ENCODE peak calls at places on chromosomes 13 and 19, in six cellular contexts. B is GM04504, P is ecto neural progenitor cell, C is nucleus accumbens, I is HS-27A, G is psoas muscle. X is an unnamed sample.

GRCh38 chr13:32126756-32127155 is 95.2 kb downstream of the FRY start:
- DNase-seq in C (no peak), P (no peak), G (no peak), I (no peak), B (no peak), X (no peak)

GRCh38 chr19:8209965-8210659 is 942 bp downstream of the CERS4 start:
- DNase-seq in G (no peak), B (no peak), C (no peak), P (peak; percentile 74), I (no peak), X (no peak)

GRCh38 chr19:49161987-49162386 is 4.4 kb downstream of the TRPM4 start:
- DNase-seq in C (no peak), B (no peak), G (no peak), I (no peak), P (no peak), X (no peak)

GRCh38 chr13:66216723-66217122 is 1013.4 kb downstream of the PCDH9 start:
- DNase-seq in B (no peak), P (no peak), C (no peak), I (no peak), G (no peak), X (no peak)

GRCh38 chr13:109036091-109036490 is 406.7 kb downstream of the MYO16 start:
- DNase-seq in G (no peak), B (no peak), P (no peak), I (no peak), C (no peak), X (no peak)

GRCh38 chr13:50149143-50149703 is 134.0 kb downstream of the KCNRG start:
- DNase-seq in B (no peak), G (no peak), I (no peak), C (no peak), P (no peak), X (no peak)

GRCh38 chr19:17090501-17091074 is 15.0 kb downstream of the MYO9B start:
- DNase-seq in G (no peak), P (no peak), I (no peak), C (no peak), B (no peak), X (no peak)

GRCh38 chr19:39196320-39196719 is 444 bp upstream of the NCCRP1 start:
- DNase-seq in C (no peak), G (no peak), I (no peak), P (no peak), B (no peak), X (no peak)

GRCh38 chr13:104385409-104385808 is 1319.2 kb upstream of the SLC10A2 start:
- DNase-seq in B (no peak), P (no peak), I (peak; percentile 15), G (no peak), C (no peak), X (no peak)

GRCh38 chr19:3618144-3618810 is 8.3 kb downstream of the CACTIN start:
- DNase-seq in C (peak; percentile 29), G (peak; percentile 88), I (no peak), P (peak; percentile 78), B (no peak), X (no peak)

X was measured in HS-5.